ENCODE peak calls at places on chromosomes 7 and 10, in four cellular contexts. W is H54, O is astrocyte of the spinal cord, T is non-pigmented ciliary epithelial cell. N is an unnamed sample.

GRCh38 chr7:70693300-70693689 is 438.6 kb upstream of the GALNT17 start:
- DNase-seq in W (peak), O (peak), T (no peak), N (no peak)

GRCh38 chr7:105776068-105776790 is 100.2 kb downstream of the ATXN7L1 start:
- DNase-seq in W (peak), O (peak), T (peak), N (peak)

GRCh38 chr10:17479015-17479615 is 24.7 kb upstream of the ST8SIA6 start:
- DNase-seq in W (no peak), O (no peak), T (no peak), N (no peak)

GRCh38 chr7:132500727-132501410 is 75.4 kb downstream of the PLXNA4 start:
- DNase-seq in W (no peak), O (peak), T (no peak), N (no peak)

GRCh38 chr10:3895045-3895609 is 110.1 kb upstream of the KLF6 start:
- DNase-seq in W (no peak), O (no peak), T (no peak), N (no peak)

GRCh38 chr7:146096994-146097393 is 19.6 kb upstream of the CNTNAP2 start:
- DNase-seq in W (no peak), O (no peak), T (no peak), N (no peak)

GRCh38 chr7:72336887-72337821 is 75.0 kb downstream of the CALN1 start:
- DNase-seq in W (no peak), O (no peak), T (no peak), N (no peak)

GRCh38 chr10:49144021-49144720 is 10.3 kb upstream of the FAM170B start:
- DNase-seq in W (no peak), O (no peak), T (no peak), N (no peak)

GRCh38 chr10:91824076-91824475 is 25.9 kb downstream of the TNKS2 start:
- DNase-seq in W (no peak), O (no peak), T (no peak), N (no peak)

GRCh38 chr7:132705146-132705545 is 128.9 kb upstream of the PLXNA4 start:
- DNase-seq in W (no peak), O (no peak), T (no peak), N (no peak)

GRCh38 chr7:144818516-144818915 is 17.3 kb downstream of the TPK1 start:
- DNase-seq in W (no peak), O (peak), T (no peak), N (no peak)

N was measured in HS-27A.